ENCODE peak calls at places on chromosomes 6 and 20, in five cellular contexts. One of them, this sample, is unnamed.

GRCh38 chr20:3889489-3890409 is 562 bp downstream of the PANK2 start:
- DNase-seq in midbrain: peak
- DNase-seq in GDM1: no peak
- DNase-seq in choroid plexus epithelial cell: no peak
- DNase-seq in Daoy: peak
- DNase-seq in this sample: no peak

GRCh38 chr6:35449287-35449881 is 2.8 kb upstream of the FANCE start:
- DNase-seq in midbrain: peak
- DNase-seq in GDM1: peak
- DNase-seq in choroid plexus epithelial cell: peak
- DNase-seq in Daoy: peak
- DNase-seq in this sample: peak

GRCh38 chr6:118708055-118708454 is 56.7 kb upstream of the CEP85L start:
- DNase-seq in midbrain: no peak
- DNase-seq in GDM1: no peak
- DNase-seq in choroid plexus epithelial cell: peak
- DNase-seq in Daoy: peak
- DNase-seq in this sample: peak

GRCh38 chr6:89970609-89971337 is 76.5 kb downstream of the GJA10 start:
- DNase-seq in midbrain: peak
- DNase-seq in GDM1: no peak
- DNase-seq in choroid plexus epithelial cell: peak
- DNase-seq in Daoy: peak
- DNase-seq in this sample: peak

GRCh38 chr6:167105060-167105459 is 17.8 kb upstream of the CCR6 start:
- DNase-seq in midbrain: no peak
- DNase-seq in GDM1: no peak
- DNase-seq in choroid plexus epithelial cell: no peak
- DNase-seq in Daoy: no peak
- DNase-seq in this sample: no peak

GRCh38 chr20:33568378-33569289 is 78.7 kb downstream of the CBFA2T2 start:
- DNase-seq in midbrain: peak
- DNase-seq in GDM1: no peak
- DNase-seq in choroid plexus epithelial cell: no peak
- DNase-seq in Daoy: no peak
- DNase-seq in this sample: no peak

GRCh38 chr6:71602385-71602949 is 283.9 kb upstream of the RIMS1 start:
- DNase-seq in midbrain: no peak
- DNase-seq in GDM1: no peak
- DNase-seq in choroid plexus epithelial cell: no peak
- DNase-seq in Daoy: peak
- DNase-seq in this sample: peak

GRCh38 chr20:34333786-34334185 is 29.3 kb upstream of the ITCH start:
- DNase-seq in midbrain: no peak
- DNase-seq in GDM1: no peak
- DNase-seq in choroid plexus epithelial cell: no peak
- DNase-seq in Daoy: no peak
- DNase-seq in this sample: no peak

GRCh38 chr20:18632196-18632789 is 44.4 kb downstream of the DTD1 start:
- DNase-seq in midbrain: peak
- DNase-seq in GDM1: peak
- DNase-seq in choroid plexus epithelial cell: peak
- DNase-seq in Daoy: peak
- DNase-seq in this sample: peak

GRCh38 chr6:24394777-24395437 is 7.8 kb upstream of the MRS2 start:
- DNase-seq in midbrain: no peak
- DNase-seq in GDM1: no peak
- DNase-seq in choroid plexus epithelial cell: peak
- DNase-seq in Daoy: peak
- DNase-seq in this sample: peak

GRCh38 chr6:29557320-29557719 is 2.2 kb downstream of the UBD start:
- DNase-seq in midbrain: no peak
- DNase-seq in GDM1: no peak
- DNase-seq in choroid plexus epithelial cell: no peak
- DNase-seq in Daoy: no peak
- DNase-seq in this sample: no peak

GRCh38 chr20:846894-847278 is 13.4 kb downstream of the FAM110A start:
- DNase-seq in midbrain: no peak
- DNase-seq in GDM1: peak
- DNase-seq in choroid plexus epithelial cell: no peak
- DNase-seq in Daoy: no peak
- DNase-seq in this sample: no peak

GRCh38 chr6:19478273-19478672 is 358.9 kb upstream of the ID4 start:
- DNase-seq in midbrain: no peak
- DNase-seq in GDM1: no peak
- DNase-seq in choroid plexus epithelial cell: no peak
- DNase-seq in Daoy: no peak
- DNase-seq in this sample: no peak

GRCh38 chr20:34907616-34908469 is 31.4 kb downstream of the ACSS2 start:
- DNase-seq in midbrain: no peak
- DNase-seq in GDM1: peak
- DNase-seq in choroid plexus epithelial cell: peak
- DNase-seq in Daoy: peak
- DNase-seq in this sample: peak

GRCh38 chr20:2329286-2329685 is 33.5 kb downstream of the TGM3 start:
- DNase-seq in midbrain: no peak
- DNase-seq in GDM1: no peak
- DNase-seq in choroid plexus epithelial cell: no peak
- DNase-seq in Daoy: no peak
- DNase-seq in this sample: no peak

GRCh38 chr6:137705166-137706064 is 161.6 kb upstream of the TNFAIP3 start:
- DNase-seq in midbrain: peak
- DNase-seq in GDM1: peak
- DNase-seq in choroid plexus epithelial cell: peak
- DNase-seq in Daoy: peak
- DNase-seq in this sample: peak

GRCh38 chr6:121780325-121781313 is 345.2 kb downstream of the GJA1 start:
- DNase-seq in midbrain: no peak
- DNase-seq in GDM1: no peak
- DNase-seq in choroid plexus epithelial cell: peak
- DNase-seq in Daoy: peak
- DNase-seq in this sample: peak

GRCh38 chr6:121549741-121550140 is 114.3 kb downstream of the GJA1 start:
- DNase-seq in midbrain: no peak
- DNase-seq in GDM1: no peak
- DNase-seq in choroid plexus epithelial cell: peak
- DNase-seq in Daoy: peak
- DNase-seq in this sample: peak

GRCh38 chr20:57513199-57513598 is 11.7 kb downstream of the CTCFL start:
- DNase-seq in midbrain: no peak
- DNase-seq in GDM1: no peak
- DNase-seq in choroid plexus epithelial cell: peak
- DNase-seq in Daoy: peak
- DNase-seq in this sample: peak

GRCh38 chr6:5706094-5707033 is 300.4 kb downstream of the NRN1 start:
- DNase-seq in midbrain: no peak
- DNase-seq in GDM1: no peak
- DNase-seq in choroid plexus epithelial cell: no peak
- DNase-seq in Daoy: no peak
- DNase-seq in this sample: peak

GRCh38 chr20:53741726-53742028 is 148.0 kb upstream of the ZNF217 start:
- DNase-seq in midbrain: no peak
- DNase-seq in GDM1: no peak
- DNase-seq in choroid plexus epithelial cell: no peak
- DNase-seq in Daoy: no peak
- DNase-seq in this sample: no peak

GRCh38 chr20:6644818-6645620 is 122.5 kb upstream of the BMP2 start:
- DNase-seq in midbrain: no peak
- DNase-seq in GDM1: no peak
- DNase-seq in choroid plexus epithelial cell: no peak
- DNase-seq in Daoy: no peak
- DNase-seq in this sample: no peak

GRCh38 chr6:2875840-2876207 is 27.3 kb downstream of the SERPINB9 start:
- DNase-seq in midbrain: no peak
- DNase-seq in GDM1: no peak
- DNase-seq in choroid plexus epithelial cell: peak
- DNase-seq in Daoy: no peak
- DNase-seq in this sample: no peak

GRCh38 chr6:167570460-167571400 is 245.8 kb downstream of the TTLL2 start:
- DNase-seq in midbrain: no peak
- DNase-seq in GDM1: no peak
- DNase-seq in choroid plexus epithelial cell: no peak
- DNase-seq in Daoy: no peak
- DNase-seq in this sample: no peak